ENCODE peak calls at places on chromosomes 6 and 20, in seven cellular contexts. T, Q, I, S, U, R and C are unnamed samples.

GRCh38 chr6:40719671-40720374 is 132.7 kb upstream of the LRFN2 start:
- DNase-seq in T (no peak), Q (no peak), I (no peak), S (no peak), U (peak; percentile 72), R (no peak), C (peak; percentile 80)

GRCh38 chr6:8845691-8846090 is 410.3 kb upstream of the SLC35B3 start:
- DNase-seq in T (no peak), Q (no peak), I (no peak), S (no peak), U (no peak), R (no peak), C (no peak)

GRCh38 chr6:131789219-131789618 is 18.6 kb upstream of the ENPP1 start:
- DNase-seq in T (no peak), Q (no peak), I (no peak), S (no peak), U (no peak), R (no peak), C (no peak)

GRCh38 chr20:555933-556332 is 12.3 kb upstream of the CSNK2A1 start:
- DNase-seq in T (no peak), Q (no peak), I (no peak), S (no peak), U (peak; percentile 87), R (no peak), C (no peak)

GRCh38 chr20:3431109-3431508 is 23.6 kb upstream of the DNAAF9 start:
- DNase-seq in T (no peak), Q (no peak), I (no peak), S (no peak), U (no peak), R (no peak), C (peak; percentile 65)

GRCh38 chr6:129659590-129660345 is 50.2 kb downstream of the ARHGAP18 start:
- DNase-seq in T (no peak), Q (no peak), I (no peak), S (no peak), U (peak; percentile 65), R (peak; percentile 54), C (no peak)

GRCh38 chr6:160088069-160088773 is 33.4 kb upstream of the SLC22A1 start:
- DNase-seq in T (no peak), Q (peak; percentile 40), I (peak; percentile 57), S (peak; percentile 4), U (peak; percentile 58), R (peak; percentile 78), C (peak; percentile 98)

GRCh38 chr20:46701057-46701456 is 8.4 kb upstream of the SLC2A10 start:
- DNase-seq in T (no peak), Q (no peak), I (no peak), S (no peak), U (no peak), R (no peak), C (peak; percentile 81)

GRCh38 chr20:45269056-45269455 is 14.7 kb upstream of the SLPI start:
- DNase-seq in T (no peak), Q (no peak), I (no peak), S (no peak), U (no peak), R (no peak), C (no peak)

GRCh38 chr6:90123796-90124195 is 172.8 kb downstream of the BACH2 start:
- DNase-seq in T (no peak), Q (no peak), I (no peak), S (no peak), U (no peak), R (no peak), C (peak; percentile 90)

GRCh38 chr6:30915591-30915946 is 1.5 kb downstream of the VARS2 start:
- DNase-seq in T (no peak), Q (no peak), I (no peak), S (peak; percentile 55), U (peak; percentile 85), R (peak; percentile 31), C (peak; percentile 98)

GRCh38 chr6:97189767-97190166 is 93.2 kb downstream of the MMS22L start:
- DNase-seq in T (no peak), Q (no peak), I (no peak), S (no peak), U (no peak), R (no peak), C (no peak)

GRCh38 chr20:33871362-33871761 is 60.2 kb downstream of the CHMP4B start:
- DNase-seq in T (no peak), Q (no peak), I (no peak), S (no peak), U (no peak), R (peak; percentile 30), C (peak; percentile 87)

GRCh38 chr6:117469791-117470190 is 12.7 kb upstream of the DCBLD1 start:
- DNase-seq in T (no peak), Q (no peak), I (no peak), S (no peak), U (no peak), R (no peak), C (no peak)

GRCh38 chr6:78436335-78436734 is 431.0 kb upstream of the IRAK1BP1 start:
- DNase-seq in T (no peak), Q (no peak), I (no peak), S (peak; percentile 19), U (no peak), R (peak; percentile 19), C (no peak)

GRCh38 chr6:6657085-6657819 is 68.7 kb downstream of the LY86 start:
- DNase-seq in T (no peak), Q (no peak), I (no peak), S (no peak), U (peak; percentile 48), R (peak; percentile 30), C (no peak)

GRCh38 chr6:69584913-69585729 is 211.7 kb downstream of the LMBRD1 start:
- DNase-seq in T (no peak), Q (no peak), I (no peak), S (no peak), U (peak; percentile 75), R (no peak), C (no peak)

GRCh38 chr6:111979633-111980032 is 74.3 kb upstream of the CCN6 start:
- DNase-seq in T (no peak), Q (no peak), I (no peak), S (no peak), U (no peak), R (no peak), C (no peak)

GRCh38 chr6:49462071-49462470 is 982 bp downstream of the MMUT start:
- DNase-seq in T (no peak), Q (no peak), I (no peak), S (no peak), U (no peak), R (no peak), C (no peak)

GRCh38 chr6:2630891-2631458 is 119.7 kb downstream of the MYLK4 start:
- DNase-seq in T (no peak), Q (no peak), I (no peak), S (peak; percentile 96), U (peak; percentile 16), R (no peak), C (peak; percentile 62)

GRCh38 chr6:169846286-169847056 is 95.0 kb downstream of the ERMARD start:
- DNase-seq in T (no peak), Q (no peak), I (no peak), S (no peak), U (no peak), R (no peak), C (peak; percentile 27)

GRCh38 chr6:152769993-152770392 is 19.4 kb downstream of the VIP start:
- DNase-seq in T (no peak), Q (no peak), I (no peak), S (no peak), U (no peak), R (no peak), C (no peak)

GRCh38 chr6:157374889-157375443 is 6.0 kb upstream of the ZDHHC14 start:
- DNase-seq in T (no peak), Q (no peak), I (no peak), S (peak; percentile 12), U (peak; percentile 27), R (no peak), C (no peak)
- H3K4me3 ChIP-seq in T (no peak overlapping the region), Q (no peak overlapping the region), I (no peak overlapping the region), S (no peak overlapping the region), U (no peak overlapping the region), R (no peak overlapping the region), C (no peak overlapping the region)

DNA sequence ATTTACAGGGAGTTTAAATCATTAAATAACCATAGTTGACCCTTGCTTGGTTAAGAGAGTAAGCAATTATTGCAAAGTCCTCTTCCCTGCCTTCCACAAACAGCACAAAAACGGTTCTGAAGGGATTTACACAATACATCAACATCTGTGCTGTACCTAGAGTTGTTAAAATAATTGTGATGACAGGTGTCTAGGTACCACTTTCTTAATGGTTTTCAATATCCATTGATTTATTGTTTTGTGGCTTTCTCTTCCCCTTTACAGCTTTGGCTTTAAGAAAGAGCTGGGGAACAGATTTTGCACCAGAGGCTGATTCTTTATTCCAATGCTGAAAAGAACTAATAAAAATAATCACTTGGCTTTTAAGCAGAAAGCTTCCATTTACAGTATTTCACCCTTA is 598 bp upstream of the SOX4 start:
- DNase-seq in T (no peak), Q (no peak), I (no peak), S (no peak), U (no peak), R (no peak), C (no peak)
- H3K4me3 ChIP-seq in T (no peak overlapping the region), Q (peak overlapping the region; percentile 62), I (peak overlapping the region; percentile 61), S (peak overlapping the region; percentile 81), U (no peak overlapping the region), R (peak overlapping the region; percentile 70), C (peak overlapping the region; percentile 94)

DNA sequence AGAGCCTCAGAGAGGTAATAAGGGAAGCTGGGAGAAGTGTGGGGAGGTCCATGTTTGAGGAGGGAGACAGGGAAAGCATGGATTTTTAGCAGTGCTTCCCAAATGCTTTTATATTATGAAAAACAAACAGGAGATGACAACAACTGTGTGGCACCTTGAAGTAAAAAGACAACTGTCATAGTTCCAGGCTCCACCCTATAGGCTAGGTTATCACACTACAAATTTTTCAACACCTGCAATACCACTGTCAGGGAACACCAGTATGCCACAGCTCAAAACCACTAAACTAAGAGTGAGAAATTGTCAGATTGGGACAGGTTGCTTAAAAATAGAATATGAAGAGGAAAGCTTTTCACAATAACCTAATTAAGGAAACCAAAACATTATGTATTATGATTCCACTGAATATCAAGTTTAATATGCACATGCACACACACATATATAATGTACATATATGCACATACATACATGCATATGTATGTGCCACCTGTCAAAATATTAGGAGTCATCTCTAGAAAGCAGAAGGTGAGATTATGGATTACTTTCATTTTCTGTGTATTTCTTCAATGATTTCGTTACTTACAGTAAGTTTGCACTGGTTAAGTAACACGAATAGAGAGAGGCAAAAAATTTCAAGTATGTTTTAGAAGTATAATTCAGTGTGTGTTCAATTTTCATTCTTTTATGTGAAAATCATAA is 261.2 kb downstream of the PTPRK start:
- DNase-seq in T (no peak), Q (no peak), I (no peak), S (no peak), U (no peak), R (no peak), C (peak; percentile 11)
- H3K4me3 ChIP-seq in T (peak overlapping the region; percentile 27), Q (no peak overlapping the region), I (no peak overlapping the region), S (no peak overlapping the region), U (no peak overlapping the region), R (no peak overlapping the region), C (peak overlapping the region; percentile 42)

DNA sequence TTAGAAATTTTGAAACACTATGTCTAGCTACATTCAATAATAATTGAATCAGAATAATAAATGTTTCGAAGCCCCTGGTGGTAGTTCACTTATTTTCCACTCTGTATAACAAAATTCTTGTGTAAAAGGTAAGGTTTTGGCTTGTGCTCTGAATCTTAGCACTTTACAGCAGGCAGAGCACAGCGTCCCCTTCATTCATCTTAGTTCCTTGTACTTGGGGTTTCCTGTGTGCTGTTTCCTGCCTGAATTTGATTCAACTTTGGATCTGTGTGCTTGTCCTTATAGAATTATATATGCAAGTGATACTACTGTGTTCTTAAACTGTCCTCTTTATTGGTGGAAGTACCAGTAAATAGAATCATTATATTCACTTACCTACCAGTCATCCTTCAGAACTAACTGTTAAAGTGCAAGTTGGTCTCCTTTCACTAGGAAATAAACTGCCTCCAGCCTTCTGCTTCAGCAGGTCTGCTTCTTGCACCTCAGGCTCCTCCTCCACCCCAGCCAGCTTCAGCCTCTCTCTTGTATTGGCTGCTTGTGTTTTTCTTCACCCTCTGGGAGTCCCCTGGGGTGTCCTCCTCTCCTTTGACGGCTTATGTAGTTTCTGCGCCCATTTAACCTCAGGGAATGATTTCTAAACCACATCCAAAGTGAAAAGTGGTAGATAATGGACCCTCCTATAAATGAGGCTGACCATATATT is 28.8 kb upstream of the TULP4 start:
- DNase-seq in T (no peak), Q (no peak), I (no peak), S (no peak), U (peak; percentile 66), R (peak; percentile 28), C (peak; percentile 58)
- H3K4me3 ChIP-seq in T (no peak overlapping the region), Q (no peak overlapping the region), I (no peak overlapping the region), S (no peak overlapping the region), U (no peak overlapping the region), R (no peak overlapping the region), C (peak overlapping the region; percentile 34)